ENCODE peak calls at places on chromosomes 16 and 17, in four cellular contexts. D, J, X and C are unnamed samples.

GRCh38 chr16:17108596-17108995 is 362.2 kb downstream of the XYLT1 start:
- DNase-seq in J (no peak), D (no peak), X (no peak), C (no peak)

GRCh38 chr16:11439790-11440656 is 94.8 kb downstream of the RMI2 start:
- DNase-seq in X (no peak), J (no peak), D (no peak), C (no peak)

GRCh38 chr17:44444735-44445105 is 55.3 kb upstream of the ITGA2B start:
- DNase-seq in X (no peak), J (no peak), D (no peak), C (no peak)

GRCh38 chr17:77254961-77255741 is 114.4 kb downstream of the SEC14L1 start:
- DNase-seq in D (no peak), X (no peak), J (peak; percentile 17), C (no peak)

GRCh38 chr17:76268015-76268749 is 3.0 kb downstream of the UBALD2 start:
- DNase-seq in X (peak; percentile 66), D (peak; percentile 96), J (no peak), C (peak; percentile 79)

GRCh38 chr17:57970706-57971105 is 15.5 kb upstream of the CUEDC1 start:
- DNase-seq in X (no peak), D (peak; percentile 57), J (no peak), C (no peak)

GRCh38 chr17:45818708-45819107 is 26.0 kb upstream of the SPPL2C start:
- DNase-seq in X (no peak), J (no peak), D (no peak), C (no peak)

GRCh38 chr17:17467720-17468119 is 9.1 kb upstream of the MED9 start:
- DNase-seq in J (no peak), X (no peak), D (no peak), C (no peak)

GRCh38 chr17:57625511-57625910 is 119.6 kb downstream of the CCDC182 start:
- DNase-seq in D (no peak), X (no peak), J (no peak), C (no peak)

GRCh38 chr17:31540602-31541307 is 149.3 kb downstream of the RAB11FIP4 start:
- DNase-seq in X (no peak), J (no peak), D (no peak), C (no peak)

GRCh38 chr16:86605950-86606349 is 27.6 kb downstream of the FOXL1 start:
- DNase-seq in X (no peak), D (no peak), J (no peak), C (no peak)

GRCh38 chr16:2983706-2984136 is 3.5 kb upstream of the PKMYT1 start:
- DNase-seq in D (peak; percentile 95), X (no peak), J (peak; percentile 52), C (peak; percentile 77)

GRCh38 chr17:78798695-78799559 is 16.9 kb upstream of the CYTH1 start:
- DNase-seq in X (no peak), D (no peak), J (no peak), C (no peak)

GRCh38 chr17:35245196-35245486 is 2.3 kb downstream of the SLFN5 start:
- DNase-seq in D (no peak), J (no peak), X (no peak), C (no peak)

GRCh38 chr17:51017270-51017669 is 103.4 kb downstream of the SPAG9 start:
- DNase-seq in J (no peak), D (no peak), X (no peak), C (no peak)

GRCh38 chr17:18356624-18357023 is 6.7 kb downstream of the SHMT1 start:
- DNase-seq in D (no peak), J (no peak), X (peak; percentile 52), C (peak; percentile 91)